ENCODE peak calls at places on chromosomes 2 and 18, in four cellular contexts. One of them, this sample, is unnamed.
A peak's percentile ranks its signal among the peaks of the same experiment; 100 is the strongest.

GRCh38 chr2:20156826-20157605 is 67.9 kb downstream of the SDC1 start:
- DNase-seq in endothelial cell of umbilical vein: no peak
- DNase-seq in K562: no peak
- DNase-seq in A549: no peak
- DNase-seq in this sample: peak; percentile 42

GRCh38 chr2:108182489-108182888 is 57.3 kb upstream of the SULT1C3 start:
- DNase-seq in endothelial cell of umbilical vein: no peak
- DNase-seq in K562: peak; percentile 21
- DNase-seq in A549: peak; percentile 60
- DNase-seq in this sample: peak; percentile 56

GRCh38 chr2:128475427-128476211 is 157.0 kb upstream of the HS6ST1 start:
- DNase-seq in endothelial cell of umbilical vein: no peak
- DNase-seq in K562: no peak
- DNase-seq in A549: no peak
- DNase-seq in this sample: no peak

GRCh38 chr18:904135-905090 is at the start of gene ADCYAP1:
- DNase-seq in endothelial cell of umbilical vein: no peak
- DNase-seq in K562: no peak
- DNase-seq in A549: peak; percentile 26
- DNase-seq in this sample: no peak

GRCh38 chr2:224934542-224935188 is 107.6 kb downstream of the DOCK10 start:
- DNase-seq in endothelial cell of umbilical vein: no peak
- DNase-seq in K562: no peak
- DNase-seq in A549: no peak
- DNase-seq in this sample: no peak

GRCh38 chr2:70425682-70426301 is 123.9 kb upstream of the FAM136A start:
- DNase-seq in endothelial cell of umbilical vein: no peak
- DNase-seq in K562: no peak
- DNase-seq in A549: no peak
- DNase-seq in this sample: no peak

GRCh38 chr2:29360016-29360784 is 245.0 kb downstream of the CLIP4 start:
- DNase-seq in endothelial cell of umbilical vein: no peak
- DNase-seq in K562: no peak
- DNase-seq in A549: no peak
- DNase-seq in this sample: no peak

GRCh38 chr2:1731512-1731962 is 12.8 kb downstream of the PXDN start:
- DNase-seq in endothelial cell of umbilical vein: no peak
- DNase-seq in K562: no peak
- DNase-seq in A549: no peak
- DNase-seq in this sample: no peak

GRCh38 chr2:47015206-47015605 is 99.6 kb upstream of the MCFD2 start:
- DNase-seq in endothelial cell of umbilical vein: no peak
- DNase-seq in K562: no peak
- DNase-seq in A549: peak; percentile 46
- DNase-seq in this sample: peak; percentile 29

GRCh38 chr2:76314621-76315020 is 603.9 kb upstream of the GCFC2 start:
- DNase-seq in endothelial cell of umbilical vein: no peak
- DNase-seq in K562: no peak
- DNase-seq in A549: no peak
- DNase-seq in this sample: no peak

GRCh38 chr2:25044990-25045389 is 3.1 kb downstream of the EFR3B start:
- DNase-seq in endothelial cell of umbilical vein: no peak
- DNase-seq in K562: no peak
- DNase-seq in A549: no peak
- DNase-seq in this sample: no peak

GRCh38 chr2:173652311-173652710 is 297.6 kb downstream of the CDCA7 start:
- DNase-seq in endothelial cell of umbilical vein: no peak
- DNase-seq in K562: no peak
- DNase-seq in A549: peak; percentile 93
- DNase-seq in this sample: no peak

GRCh38 chr18:5966514-5966913 is 71.2 kb upstream of the TMEM200C start:
- DNase-seq in endothelial cell of umbilical vein: no peak
- DNase-seq in K562: no peak
- DNase-seq in A549: no peak
- DNase-seq in this sample: no peak

GRCh38 chr2:128313076-128313836 is 5.4 kb downstream of the HS6ST1 start:
- DNase-seq in endothelial cell of umbilical vein: no peak
- DNase-seq in K562: no peak
- DNase-seq in A549: peak; percentile 44
- DNase-seq in this sample: peak; percentile 43

GRCh38 chr2:104465978-104466377 is 387.9 kb upstream of the POU3F3 start:
- DNase-seq in endothelial cell of umbilical vein: no peak
- DNase-seq in K562: no peak
- DNase-seq in A549: no peak
- DNase-seq in this sample: peak; percentile 10
- TF ChIP-seq MYC in endothelial cell of umbilical vein: no peak
- TF ChIP-seq MYC in K562: no peak
- TF ChIP-seq MYC in A549: no peak
- TF ChIP-seq MYC in this sample: no peak

GRCh38 chr2:10196275-10196892 is 73.8 kb downstream of the RRM2 start:
- DNase-seq in endothelial cell of umbilical vein: no peak
- DNase-seq in K562: no peak
- DNase-seq in A549: no peak
- DNase-seq in this sample: no peak
- TF ChIP-seq MYC in endothelial cell of umbilical vein: no peak
- TF ChIP-seq MYC in K562: no peak
- TF ChIP-seq MYC in A549: no peak
- TF ChIP-seq MYC in this sample: no peak

GRCh38 chr2:68909793-68910674 is 38.8 kb upstream of the BMP10 start:
- DNase-seq in endothelial cell of umbilical vein: peak; percentile 82
- DNase-seq in K562: peak; percentile 70
- DNase-seq in A549: peak; percentile 85
- DNase-seq in this sample: peak; percentile 92
- TF ChIP-seq MYC in endothelial cell of umbilical vein: no peak
- TF ChIP-seq MYC in K562: no peak
- TF ChIP-seq MYC in A549: no peak
- TF ChIP-seq MYC in this sample: peak; percentile 23

DNA sequence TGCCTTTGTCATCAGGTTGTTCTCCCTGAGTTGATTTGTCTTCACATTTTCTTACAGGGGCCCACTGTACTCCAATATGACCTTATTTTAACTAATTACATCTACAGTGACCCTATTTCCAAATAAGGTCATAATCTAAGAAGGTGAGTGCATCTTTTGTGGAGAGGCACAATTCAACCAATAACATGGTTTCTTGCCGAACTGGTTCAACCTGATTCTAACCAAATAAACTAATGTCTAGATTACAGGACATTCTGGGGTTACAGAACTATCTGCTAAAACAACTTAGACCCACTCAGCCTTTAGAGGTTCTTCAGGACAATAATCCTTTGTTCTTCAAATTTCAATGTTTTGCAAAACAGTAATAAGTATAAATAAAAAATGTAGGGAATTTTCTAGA is 496.5 kb upstream of the SOX11 start:
- DNase-seq in endothelial cell of umbilical vein: no peak
- DNase-seq in K562: no peak
- DNase-seq in A549: no peak
- DNase-seq in this sample: no peak
- TF ChIP-seq MYC in endothelial cell of umbilical vein: no peak
- TF ChIP-seq MYC in K562: no peak
- TF ChIP-seq MYC in A549: no peak
- TF ChIP-seq MYC in this sample: no peak

DNA sequence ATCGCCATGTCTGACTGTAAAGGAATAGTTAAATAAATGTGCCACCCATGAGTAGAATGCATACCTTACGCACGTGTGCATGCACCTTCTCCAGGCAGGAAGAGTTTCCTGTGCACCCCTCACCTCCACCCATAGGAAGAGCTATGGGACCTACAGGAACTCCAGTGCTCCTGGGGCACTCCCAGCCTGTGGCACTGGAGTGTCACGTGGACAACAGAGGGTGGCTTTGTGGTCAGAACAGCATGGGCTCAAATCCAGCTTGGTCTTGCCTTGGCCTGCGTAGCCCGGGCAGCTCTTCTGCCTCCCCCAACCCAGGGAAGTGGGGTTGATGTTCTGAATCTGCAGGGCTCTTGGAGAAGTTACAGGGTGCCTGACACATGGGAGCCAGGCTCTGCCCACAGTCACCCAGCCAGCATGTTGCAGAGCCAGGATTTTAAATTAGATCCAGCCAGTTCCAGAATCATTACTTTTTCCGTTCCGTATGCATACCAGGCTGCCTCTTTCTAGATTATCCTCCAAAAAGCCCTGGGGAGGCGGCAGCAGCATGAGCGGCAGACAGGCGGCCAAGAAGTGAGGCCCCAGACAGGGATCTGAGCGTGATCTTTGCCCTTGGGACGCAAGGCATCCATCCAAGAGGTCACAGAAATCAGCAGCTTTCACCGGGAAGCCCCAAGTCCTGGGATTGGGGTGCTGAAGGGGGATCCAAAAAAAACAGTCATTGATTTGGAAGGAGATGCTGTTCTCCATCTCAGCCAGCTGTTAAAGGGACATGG is 266.0 kb downstream of the ANAPC1 start:
- DNase-seq in endothelial cell of umbilical vein: no peak
- DNase-seq in K562: no peak
- DNase-seq in A549: no peak
- DNase-seq in this sample: no peak
- TF ChIP-seq MYC in endothelial cell of umbilical vein: no peak
- TF ChIP-seq MYC in K562: no peak
- TF ChIP-seq MYC in A549: no peak
- TF ChIP-seq MYC in this sample: no peak

DNA sequence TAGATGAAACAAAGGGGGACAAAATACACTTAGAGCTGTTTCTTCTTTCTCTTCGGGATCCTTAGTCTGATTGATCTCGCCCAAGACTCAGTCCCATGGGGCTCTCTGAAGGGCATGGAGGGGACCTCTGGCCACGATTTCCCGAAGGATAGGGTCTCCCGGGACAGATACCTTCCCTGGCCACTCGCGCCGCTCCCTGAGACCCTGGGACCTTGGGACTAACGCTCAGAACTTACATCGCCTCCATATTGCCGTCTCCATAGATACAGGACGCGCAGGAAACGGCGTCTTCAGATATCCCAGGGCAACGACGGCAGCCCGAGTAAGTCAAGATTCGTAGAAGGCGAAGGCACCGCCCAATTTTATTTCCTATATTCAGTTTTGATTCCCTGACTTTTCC is at the start of gene CFAP65:
- DNase-seq in endothelial cell of umbilical vein: peak; percentile 40
- DNase-seq in K562: peak; percentile 12
- DNase-seq in A549: peak; percentile 68
- DNase-seq in this sample: no peak
- TF ChIP-seq MYC in endothelial cell of umbilical vein: no peak
- TF ChIP-seq MYC in K562: no peak
- TF ChIP-seq MYC in A549: no peak
- TF ChIP-seq MYC in this sample: no peak

GRCh38 chr2:151534001-151534400 is 124.3 kb downstream of the RIF1 start:
- DNase-seq in endothelial cell of umbilical vein: no peak
- DNase-seq in K562: no peak
- DNase-seq in A549: no peak
- DNase-seq in this sample: no peak
- TF ChIP-seq MYC in endothelial cell of umbilical vein: no peak
- TF ChIP-seq MYC in K562: no peak
- TF ChIP-seq MYC in A549: no peak
- TF ChIP-seq MYC in this sample: no peak

GRCh38 chr2:23588106-23588505 is 203.1 kb downstream of the KLHL29 start:
- DNase-seq in endothelial cell of umbilical vein: no peak
- DNase-seq in K562: no peak
- DNase-seq in A549: no peak
- DNase-seq in this sample: no peak
- TF ChIP-seq MYC in endothelial cell of umbilical vein: no peak
- TF ChIP-seq MYC in K562: no peak
- TF ChIP-seq MYC in A549: no peak
- TF ChIP-seq MYC in this sample: no peak